ENCODE peak calls at places on chromosomes 11 and 22, in four cellular contexts. G is ACHN, Z is GM23248, I is NB4. J is an unnamed sample.

GRCh38 chr11:86274503-86274902 is 27.5 kb upstream of the HIKESHI start:
- DNase-seq in G (no peak), Z (no peak), I (peak; percentile 31), J (peak; percentile 20)

GRCh38 chr22:30829901-30830550 is 135.4 kb downstream of the OSBP2 start:
- DNase-seq in G (peak; percentile 28), Z (peak; percentile 97), I (no peak), J (no peak)

GRCh38 chr22:48370508-48371325 is 1457.0 kb downstream of the BRD1 start:
- DNase-seq in G (no peak), Z (no peak), I (no peak), J (no peak)

GRCh38 chr11:3228445-3228829 is 3.8 kb downstream of the MRGPRE start:
- DNase-seq in G (no peak), Z (no peak), I (no peak), J (no peak)

GRCh38 chr11:72378704-72379383 is 55.5 kb downstream of the CLPB start:
- DNase-seq in G (no peak), Z (peak; percentile 64), I (no peak), J (no peak)

GRCh38 chr22:45112136-45112879 is 51.4 kb upstream of the NUP50 start:
- DNase-seq in G (no peak), Z (peak; percentile 94), I (no peak), J (no peak)

GRCh38 chr11:45021692-45022130 is 71.0 kb upstream of the TP53I11 start:
- DNase-seq in G (no peak), Z (peak; percentile 95), I (peak; percentile 69), J (no peak)

GRCh38 chr11:123286761-123287160 is 91.7 kb upstream of the CLMP start:
- DNase-seq in G (no peak), Z (peak; percentile 67), I (no peak), J (no peak)

GRCh38 chr11:93905384-93905783 is 55.0 kb upstream of the VSTM5 start:
- DNase-seq in G (no peak), Z (peak; percentile 74), I (no peak), J (no peak)

GRCh38 chr11:88250566-88251080 is 75.4 kb upstream of the RAB38 start:
- DNase-seq in G (no peak), Z (no peak), I (no peak), J (no peak)

GRCh38 chr11:125170406-125171031 is 6.0 kb downstream of the PKNOX2 start:
- DNase-seq in G (no peak), Z (peak; percentile 20), I (no peak), J (no peak)

GRCh38 chr11:120293038-120293800 is 31.9 kb upstream of the TLCD5 start:
- DNase-seq in G (no peak), Z (no peak), I (peak; percentile 13), J (no peak)

GRCh38 chr11:71130106-71130505 is 122.3 kb downstream of the SHANK2 start:
- DNase-seq in G (no peak), Z (no peak), I (no peak), J (no peak)

GRCh38 chr11:116207781-116208180 is 565.0 kb downstream of the BUD13 start:
- DNase-seq in G (no peak), Z (no peak), I (no peak), J (no peak)

GRCh38 chr11:90788956-90789355 is 566.1 kb upstream of the CHORDC1 start:
- DNase-seq in G (no peak), Z (no peak), I (no peak), J (no peak)

GRCh38 chr11:11583801-11584445 is 37.9 kb downstream of the GALNT18 start:
- DNase-seq in G (no peak), Z (no peak), I (no peak), J (no peak)

J was measured in iPS DF 19.7.